ENCODE peak calls at places on chromosomes 2 and 18, in nine cellular contexts. Z is hepatocyte, C is HCT116, D is neural progenitor cell, F is GM23248, X is GM23338, A is PC-3, E is MM.1S, V is SK-N-SH. M is an unnamed sample.

GRCh38 chr2:34070196-34070595 is 471.1 kb upstream of the FAM98A start:
- DNase-seq in Z (no peak), C (no peak), D (no peak), F (no peak), X (no peak), A (no peak), E (no peak), V (no peak), M (no peak)

GRCh38 chr2:171056307-171056706 is 104.4 kb downstream of the TLK1 start:
- DNase-seq in Z (no peak), C (no peak), D (no peak), F (peak), X (no peak), A (no peak), E (no peak), V (no peak), M (no peak)

GRCh38 chr2:72028996-72029395 is 118.7 kb downstream of the CYP26B1 start:
- DNase-seq in Z (no peak), C (no peak), D (no peak), F (no peak), X (no peak), A (no peak), E (no peak), V (no peak), M (no peak)

GRCh38 chr2:9230051-9230802 is 23.6 kb downstream of the ASAP2 start:
- DNase-seq in Z (no peak), C (no peak), D (no peak), F (peak), X (no peak), A (no peak), E (no peak), V (peak), M (no peak)

GRCh38 chr2:96317584-96317997 is 7.5 kb upstream of the ITPRIPL1 start:
- DNase-seq in Z (no peak), C (no peak), D (no peak), F (no peak), X (no peak), A (no peak), E (no peak), V (no peak), M (no peak)

GRCh38 chr18:12287684-12288405 is 20.2 kb upstream of the TUBB6 start:
- DNase-seq in Z (peak), C (peak), D (peak), F (peak), X (peak), A (peak), E (no peak), V (peak), M (no peak)

GRCh38 chr2:25358836-25359235 is 17.1 kb upstream of the DNMT3A start:
- DNase-seq in Z (no peak), C (no peak), D (no peak), F (no peak), X (no peak), A (no peak), E (no peak), V (no peak), M (no peak)

GRCh38 chr2:200667397-200667796 is 81.6 kb downstream of the AOX1 start:
- DNase-seq in Z (no peak), C (no peak), D (no peak), F (no peak), X (no peak), A (no peak), E (no peak), V (no peak), M (no peak)

GRCh38 chr18:10142496-10143160 is 228.8 kb downstream of the VAPA start:
- DNase-seq in Z (no peak), C (no peak), D (no peak), F (peak), X (no peak), A (peak), E (peak), V (no peak), M (no peak)

GRCh38 chr2:39836638-39837037 is 57.6 kb upstream of the THUMPD2 start:
- DNase-seq in Z (no peak), C (no peak), D (no peak), F (no peak), X (no peak), A (no peak), E (no peak), V (no peak), M (peak)

GRCh38 chr2:201937343-201937742 is 96.3 kb upstream of the FZD7 start:
- DNase-seq in Z (no peak), C (no peak), D (no peak), F (no peak), X (no peak), A (no peak), E (no peak), V (no peak), M (no peak)

GRCh38 chr2:96330407-96330806 is 5.2 kb upstream of the NCAPH start:
- DNase-seq in Z (no peak), C (no peak), D (no peak), F (peak), X (no peak), A (peak), E (no peak), V (no peak), M (no peak)

GRCh38 chr2:24813645-24814257 is 20.5 kb downstream of the CENPO start:
- DNase-seq in Z (no peak), C (no peak), D (no peak), F (no peak), X (no peak), A (no peak), E (no peak), V (no peak), M (no peak)

GRCh38 chr2:186695081-186695756 is 1.4 kb downstream of the FAM171B start:
- DNase-seq in Z (no peak), C (no peak), D (no peak), F (peak), X (no peak), A (peak), E (no peak), V (peak), M (no peak)

GRCh38 chr2:201419057-201419635 is 32.1 kb downstream of the TRAK2 start:
- DNase-seq in Z (peak), C (no peak), D (no peak), F (peak), X (no peak), A (peak), E (no peak), V (no peak), M (no peak)

GRCh38 chr2:102474785-102475184 is 1.8 kb downstream of the SLC9A4 start:
- DNase-seq in Z (no peak), C (no peak), D (no peak), F (no peak), X (no peak), A (no peak), E (no peak), V (no peak), M (no peak)

GRCh38 chr2:176675557-176676256 is 406.5 kb downstream of the MTX2 start:
- DNase-seq in Z (no peak), C (no peak), D (peak), F (no peak), X (peak), A (no peak), E (no peak), V (no peak), M (no peak)

DNA sequence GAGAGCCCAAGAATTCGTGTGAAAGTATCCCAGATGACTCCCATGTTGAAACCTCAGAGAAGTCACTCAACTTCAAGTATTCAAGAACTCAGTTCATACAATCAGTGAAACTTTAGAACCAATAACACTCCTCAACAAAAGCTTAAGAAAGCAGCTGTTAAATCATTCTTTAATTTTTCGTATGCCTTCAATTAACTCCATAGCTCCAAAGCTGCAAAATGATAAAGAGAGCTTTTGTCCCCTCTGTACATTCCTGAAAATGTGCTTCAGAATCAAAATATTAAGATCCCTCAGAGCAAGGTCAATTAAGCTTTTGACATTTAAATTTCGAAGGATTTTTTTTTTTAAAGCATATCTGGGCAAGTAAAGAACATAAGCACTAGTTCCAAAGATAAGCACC is 4.7 kb downstream of the COBLL1 start:
- DNase-seq in Z (no peak), C (no peak), D (no peak), F (no peak), X (no peak), A (no peak), E (no peak), V (no peak), M (no peak)
- H3K27ac ChIP-seq in Z (peak), C (no peak), D (no peak), F (no peak), X (no peak), A (no peak), E (no peak), V (no peak), M (no peak)

GRCh38 chr2:173062806-173063205 is 12.8 kb upstream of the MAP3K20 start:
- DNase-seq in Z (no peak), C (no peak), D (no peak), F (no peak), X (no peak), A (no peak), E (no peak), V (no peak), M (no peak)
- TF ChIP-seq EZH2phosphoT487 in Z (no peak), C (no peak), D (no peak), F (no peak), X (no peak), A (no peak), E (no peak), V (no peak), M (no peak)

GRCh38 chr2:127739800-127740199 is 38.5 kb downstream of the SFT2D3 start:
- DNase-seq in Z (no peak), C (no peak), D (no peak), F (no peak), X (no peak), A (no peak), E (no peak), V (no peak), M (no peak)
- H3K4me2 ChIP-seq in Z (no peak), C (no peak), D (no peak), F (no peak), X (no peak), A (no peak), E (no peak), V (no peak), M (no peak)

GRCh38 chr2:99238599-99238998 is 16.9 kb downstream of the LYG2 start:
- DNase-seq in Z (no peak), C (no peak), D (no peak), F (no peak), X (no peak), A (no peak), E (no peak), V (no peak), M (no peak)

GRCh38 chr2:99242151-99242550 is 13.3 kb downstream of the LYG2 start:
- DNase-seq in Z (no peak), C (no peak), D (peak), F (no peak), X (no peak), A (no peak), E (no peak), V (no peak), M (no peak)

DNA sequence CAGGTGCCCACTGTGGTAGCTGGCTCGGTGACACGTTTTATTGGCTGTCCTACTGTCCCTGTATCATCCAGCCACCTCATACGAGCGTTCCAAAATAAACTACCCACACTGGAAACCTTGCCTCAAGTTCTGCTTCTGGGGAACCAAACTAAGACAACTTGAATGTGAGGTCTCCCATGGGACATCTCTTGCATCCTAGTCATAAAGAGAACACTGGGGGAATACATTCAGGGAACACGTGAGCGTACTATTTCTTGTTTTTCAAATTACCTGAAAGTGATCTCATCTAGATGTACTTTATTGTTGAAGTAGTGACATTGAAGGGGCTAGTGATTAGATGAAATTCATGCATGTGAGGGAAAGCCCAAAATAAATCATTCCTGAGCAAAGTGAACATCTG is 15.0 kb downstream of the LYG2 start:
- DNase-seq in Z (no peak), C (no peak), D (no peak), F (no peak), X (no peak), A (no peak), E (no peak), V (no peak), M (no peak)
- H3K27ac ChIP-seq in Z (no peak), C (no peak), D (no peak), F (no peak), X (no peak), A (no peak), E (no peak), V (no peak), M (no peak)

GRCh38 chr2:241673189-241673663 is 13.4 kb downstream of the DTYMK start:
- DNase-seq in Z (no peak), C (no peak), D (no peak), F (no peak), X (no peak), A (no peak), E (no peak), V (no peak), M (no peak)
- TF ChIP-seq EZH2phosphoT487 in Z (no peak), C (no peak), D (no peak), F (no peak), X (no peak), A (no peak), E (no peak), V (no peak), M (no peak)

GRCh38 chr18:48441405-48441881 is 32.3 kb upstream of the ZBTB7C start:
- DNase-seq in Z (no peak), C (no peak), D (no peak), F (peak), X (no peak), A (no peak), E (no peak), V (peak), M (no peak)

GRCh38 chr18:48436907-48437306 is 27.7 kb upstream of the ZBTB7C start:
- DNase-seq in Z (no peak), C (no peak), D (no peak), F (no peak), X (no peak), A (no peak), E (no peak), V (no peak), M (no peak)

GRCh38 chr18:48445540-48445939 is 36.4 kb upstream of the ZBTB7C start:
- DNase-seq in Z (peak), C (peak), D (peak), F (peak), X (peak), A (peak), E (peak), V (peak), M (peak)

GRCh38 chr18:48442761-48443160 is 33.6 kb upstream of the ZBTB7C start:
- DNase-seq in Z (no peak), C (no peak), D (no peak), F (peak), X (no peak), A (no peak), E (no peak), V (no peak), M (no peak)

DNA sequence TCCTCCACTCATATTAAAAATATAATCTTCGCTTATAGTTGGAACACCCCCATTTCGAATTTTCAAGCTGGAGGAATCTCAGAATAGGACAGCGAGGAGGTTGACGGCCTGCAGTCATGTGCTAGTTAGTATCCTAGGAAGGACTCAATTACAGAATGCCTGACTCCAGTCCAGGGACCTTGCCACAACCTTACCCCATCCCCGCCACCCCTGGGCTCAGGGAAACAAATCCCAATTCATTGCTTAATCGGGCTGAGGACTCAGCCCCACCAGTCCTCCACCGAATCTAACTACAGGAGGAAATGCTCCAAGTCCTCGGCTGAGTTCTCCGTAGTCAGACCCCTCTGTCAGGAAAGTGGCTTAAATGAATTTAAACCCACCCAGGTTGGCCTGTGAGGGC is 31.7 kb upstream of the ZBTB7C start:
- DNase-seq in Z (no peak), C (no peak), D (no peak), F (no peak), X (no peak), A (no peak), E (no peak), V (no peak), M (no peak)
- H3K4me2 ChIP-seq in Z (no peak), C (no peak), D (no peak), F (no peak), X (no peak), A (no peak), E (no peak), V (no peak), M (no peak)

DNA sequence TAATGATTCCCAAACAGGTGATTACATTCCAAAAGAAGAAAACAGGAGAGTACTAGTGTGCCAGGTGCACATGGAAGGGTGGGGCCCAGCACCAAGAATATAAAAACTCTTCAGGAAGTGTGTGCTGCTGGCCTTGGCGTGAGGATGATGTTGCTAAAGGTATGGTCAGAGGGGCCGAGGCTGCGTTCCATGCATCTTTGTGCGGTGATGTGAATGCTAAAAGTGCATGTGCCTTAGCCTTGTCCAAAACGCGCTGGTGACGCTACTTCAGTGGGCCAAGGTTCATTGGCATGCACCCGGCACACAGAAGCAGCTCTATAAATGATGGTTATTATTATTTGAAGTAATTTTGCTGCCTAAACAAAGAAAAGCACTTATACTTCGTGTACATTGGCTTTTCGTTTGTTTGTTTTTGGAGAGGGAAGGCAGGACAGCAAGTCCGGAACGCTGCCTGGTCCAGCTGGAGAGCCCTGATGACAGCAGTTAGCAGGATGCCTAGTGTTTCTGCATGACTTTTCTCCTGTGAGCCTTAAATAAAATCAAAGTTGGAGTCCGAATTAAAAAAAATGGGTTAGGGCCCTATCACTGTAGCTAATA is 2.9 kb downstream of the ALKAL2 start:
- DNase-seq in Z (no peak), C (no peak), D (no peak), F (no peak), X (no peak), A (peak), E (no peak), V (no peak), M (no peak)
- H3K27ac ChIP-seq in Z (no peak), C (no peak), D (no peak), F (peak), X (peak), A (no peak), E (no peak), V (no peak), M (no peak)

M was measured in OCI-LY7.